ENCODE peak calls at places on chromosomes 6 and 20, in ten cellular contexts. J is astrocyte of the cerebellum, G is MM.1S, Y is IMR-90, U is fibroblast of pulmonary artery, W is NB4, P is colonic mucosa, C is astrocyte of the spinal cord, K is kidney epithelial cell, M is HFF-Myc. H is an unnamed sample.

GRCh38 chr6:28769626-28770402 is 154.0 kb downstream of the TRIM27 start:
- DNase-seq in K (peak), W (peak), G (no peak), Y (peak), M (no peak), J (no peak), C (peak), U (peak), P (no peak), H (no peak)

GRCh38 chr6:39137235-39137634 is 22.2 kb upstream of the SAYSD1 start:
- DNase-seq in M (peak), J (peak), U (peak), W (peak), G (peak), Y (peak), P (peak), K (peak), C (peak), H (peak)

GRCh38 chr6:150169609-150170008 is 26.8 kb downstream of the PPP1R14C start:
- DNase-seq in M (no peak), U (peak), K (no peak), Y (peak), J (peak), G (no peak), C (peak), P (no peak), W (peak), H (no peak)

GRCh38 chr20:37816726-37817125 is 86.2 kb upstream of the VSTM2L start:
- DNase-seq in U (no peak), J (no peak), P (no peak), W (no peak), C (no peak), K (no peak), G (no peak), M (no peak), Y (peak), H (no peak)

GRCh38 chr6:114342086-114342825 is 567 bp downstream of the HS3ST5 start:
- DNase-seq in W (no peak), M (no peak), C (no peak), G (peak), P (peak), J (no peak), U (no peak), K (no peak), Y (no peak), H (peak)

GRCh38 chr20:17558154-17558940 is 11.5 kb upstream of the DSTN start:
- DNase-seq in M (peak), P (peak), K (no peak), Y (peak), G (no peak), J (no peak), U (peak), W (peak), C (peak), H (no peak)

GRCh38 chr20:24489631-24490260 is 20.3 kb downstream of the SYNDIG1 start:
- DNase-seq in C (no peak), J (no peak), P (no peak), K (no peak), G (no peak), U (no peak), W (no peak), M (no peak), Y (no peak), H (no peak)

GRCh38 chr20:59770270-59770669 is 163.2 kb downstream of the SYCP2 start:
- DNase-seq in K (no peak), C (no peak), J (no peak), U (no peak), M (no peak), G (no peak), Y (no peak), P (no peak), W (peak), H (no peak)

GRCh38 chr20:57399587-57400261 is 8.5 kb downstream of the RBM38 start:
- DNase-seq in C (no peak), J (no peak), P (no peak), K (no peak), M (no peak), G (peak), W (no peak), U (no peak), Y (peak), H (no peak)

GRCh38 chr20:25408170-25408547 is 686 bp downstream of the GINS1 start:
- DNase-seq in P (no peak), U (no peak), C (no peak), W (peak), Y (no peak), M (no peak), K (no peak), G (no peak), J (no peak), H (no peak)

GRCh38 chr20:54061106-54061881 is 9.1 kb downstream of the BCAS1 start:
- DNase-seq in G (no peak), J (peak), W (no peak), Y (peak), P (no peak), M (no peak), K (no peak), C (no peak), U (peak), H (no peak)

GRCh38 chr6:137013031-137013430 is 31.7 kb downstream of the IL20RA start:
- DNase-seq in C (peak), M (no peak), W (no peak), P (no peak), G (no peak), Y (no peak), U (no peak), J (no peak), K (no peak), H (no peak)

GRCh38 chr6:138404666-138405337 is 779 bp downstream of the HEBP2 start:
- DNase-seq in G (no peak), P (peak), J (no peak), Y (no peak), U (no peak), C (peak), W (peak), M (no peak), K (no peak), H (peak)

GRCh38 chr20:7458459-7458858 is 481.8 kb downstream of the HAO1 start:
- DNase-seq in W (no peak), K (no peak), G (no peak), J (no peak), C (no peak), Y (no peak), U (no peak), P (no peak), M (no peak), H (no peak)

GRCh38 chr6:14706378-14706929 is 539.4 kb upstream of the JARID2 start:
- DNase-seq in G (no peak), C (peak), K (peak), U (peak), M (peak), Y (peak), J (peak), W (peak), P (no peak), H (no peak)

GRCh38 chr20:38658879-38659612 is 57.4 kb downstream of the ARHGAP40 start:
- DNase-seq in K (no peak), M (no peak), Y (no peak), G (peak), U (peak), J (no peak), W (no peak), P (no peak), C (no peak), H (no peak)

GRCh38 chr20:63124782-63125580 is 91.0 kb downstream of the YTHDF1 start:
- DNase-seq in P (no peak), K (no peak), W (no peak), J (no peak), Y (no peak), G (no peak), U (no peak), M (no peak), C (no peak), H (peak)

GRCh38 chr20:55882922-55883321 is 122.4 kb downstream of the CBLN4 start:
- DNase-seq in M (no peak), P (peak), G (no peak), C (no peak), W (no peak), J (no peak), U (no peak), Y (no peak), K (no peak), H (no peak)

GRCh38 chr6:87174078-87174579 is 18.8 kb downstream of the ZNF292 start:
- DNase-seq in K (no peak), M (no peak), C (no peak), Y (no peak), P (no peak), G (peak), W (no peak), J (no peak), U (no peak), H (no peak)

GRCh38 chr20:38325167-38325566 is 21.1 kb upstream of the LBP start:
- DNase-seq in M (no peak), U (no peak), C (no peak), W (no peak), Y (no peak), P (no peak), G (peak), J (no peak), K (no peak), H (no peak)

GRCh38 chr20:25066386-25066785 is 8.4 kb upstream of the ACSS1 start:
- DNase-seq in M (no peak), G (no peak), P (no peak), W (no peak), Y (no peak), K (no peak), U (peak), C (no peak), J (no peak), H (no peak)

GRCh38 chr20:34834459-34834893 is 9.0 kb upstream of the NCOA6 start:
- DNase-seq in W (peak), J (peak), C (peak), Y (peak), K (no peak), M (no peak), P (no peak), U (peak), G (peak), H (peak)

GRCh38 chr6:14796974-14797762 is 448.7 kb upstream of the JARID2 start:
- DNase-seq in C (no peak), P (no peak), J (no peak), U (peak), K (no peak), Y (peak), W (peak), M (no peak), G (no peak), H (no peak)

GRCh38 chr6:122832515-122833228 is 43.6 kb downstream of the SMPDL3A start:
- DNase-seq in J (no peak), P (no peak), W (no peak), M (no peak), K (no peak), C (no peak), G (no peak), Y (no peak), U (no peak), H (no peak)

GRCh38 chr6:41626917-41627316 is 11.4 kb upstream of the MDFI start:
- DNase-seq in G (no peak), U (peak), J (no peak), W (no peak), M (no peak), Y (no peak), K (no peak), P (no peak), C (no peak), H (no peak)

GRCh38 chr20:34527016-34527415 is 10.8 kb downstream of the DYNLRB1 start:
- DNase-seq in P (no peak), U (no peak), J (no peak), K (no peak), W (no peak), M (no peak), G (no peak), C (no peak), Y (no peak), H (no peak)

GRCh38 chr20:41047975-41048305 is 19.3 kb downstream of the TOP1 start:
- DNase-seq in K (no peak), U (peak), M (no peak), W (peak), G (peak), P (no peak), Y (no peak), C (peak), J (no peak), H (no peak)

GRCh38 chr20:62303327-62304226 is 780 bp downstream of the ADRM1 start:
- DNase-seq in C (peak), M (no peak), P (peak), K (no peak), W (peak), J (no peak), U (no peak), G (peak), Y (no peak), H (peak)

GRCh38 chr20:57398901-57399535 is 7.8 kb downstream of the RBM38 start:
- DNase-seq in P (no peak), C (no peak), Y (no peak), M (no peak), U (no peak), K (no peak), J (no peak), W (no peak), G (no peak), H (no peak)

GRCh38 chr20:56439784-56440291 is 27.8 kb downstream of the CASS4 start:
- DNase-seq in U (peak), M (peak), J (peak), K (peak), Y (peak), G (no peak), C (peak), P (no peak), W (peak), H (peak)

GRCh38 chr20:3749689-3750639 is 17.5 kb downstream of the HSPA12B start:
- DNase-seq in W (peak), G (no peak), J (no peak), P (no peak), U (no peak), Y (no peak), C (no peak), M (no peak), K (no peak), H (peak)

GRCh38 chr20:289693-290080 is 863 bp downstream of the C20orf96 start:
- DNase-seq in W (no peak), U (no peak), G (no peak), K (no peak), J (no peak), M (no peak), P (no peak), C (no peak), Y (no peak), H (no peak)

GRCh38 chr6:37074053-37074827 is 68.8 kb downstream of the FGD2 start:
- DNase-seq in K (no peak), G (no peak), P (no peak), C (no peak), Y (peak), U (peak), J (no peak), W (no peak), M (no peak), H (no peak)

GRCh38 chr6:44028767-44029166 is 98.5 kb downstream of the MRPL14 start:
- DNase-seq in G (no peak), M (no peak), W (no peak), K (no peak), U (peak), C (no peak), J (no peak), P (no peak), Y (no peak), H (no peak)
- TF ChIP-seq CTCF in G (no peak), M (peak), W (no peak), K (peak), U (peak), C (peak), J (peak), P (no peak), Y (peak), H (no peak)

DNA sequence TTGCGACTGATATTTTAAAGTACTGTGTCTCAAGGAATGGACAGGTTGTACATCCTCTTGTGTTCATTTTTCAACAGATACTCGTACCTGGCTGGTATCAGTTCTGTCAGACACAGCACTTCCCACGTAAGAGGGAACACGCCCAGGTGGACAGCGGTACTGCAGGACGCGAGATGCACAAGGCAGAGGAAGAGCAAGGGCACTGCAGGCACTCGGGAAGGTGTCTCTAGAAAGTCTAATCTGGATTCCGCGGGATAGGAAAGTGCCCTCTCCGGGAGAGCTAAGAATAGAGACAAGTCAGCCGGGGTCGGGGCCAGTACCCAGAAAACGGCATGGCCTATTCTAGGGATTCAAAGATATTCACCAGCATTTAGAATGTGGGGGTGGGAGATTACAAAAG is 94.2 kb upstream of the MBOAT1 start:
- DNase-seq in M (no peak), W (no peak), C (no peak), Y (no peak), J (no peak), P (no peak), K (no peak), G (no peak), U (no peak), H (no peak)
- TF ChIP-seq CTCF in M (no peak), W (no peak), C (no peak), Y (no peak), J (no peak), P (no peak), K (no peak), G (no peak), U (no peak), H (no peak)

GRCh38 chr6:33959661-33960344 is 156.0 kb upstream of the MLN start:
- DNase-seq in Y (no peak), W (no peak), P (no peak), U (no peak), G (no peak), M (no peak), C (no peak), K (no peak), J (no peak), H (no peak)

GRCh38 chr6:33960345-33961313 is 156.8 kb upstream of the MLN start:
- DNase-seq in U (no peak), Y (no peak), K (no peak), J (no peak), C (no peak), M (no peak), P (no peak), W (no peak), G (no peak), H (no peak)

GRCh38 chr6:33957391-33958207 is 153.8 kb upstream of the MLN start:
- DNase-seq in U (no peak), Y (no peak), P (no peak), G (no peak), W (no peak), C (no peak), J (no peak), K (no peak), M (no peak), H (no peak)

GRCh38 chr6:33958208-33958862 is 154.5 kb upstream of the MLN start:
- DNase-seq in U (no peak), W (peak), J (no peak), G (no peak), Y (no peak), C (no peak), P (peak), M (no peak), K (no peak), H (no peak)

GRCh38 chr6:33958863-33959651 is 155.3 kb upstream of the MLN start:
- DNase-seq in Y (no peak), P (no peak), K (no peak), J (no peak), U (no peak), W (no peak), M (no peak), C (no peak), G (no peak), H (no peak)
- TF ChIP-seq CTCF in Y (no peak), P (no peak), K (no peak), J (no peak), U (no peak), W (no peak), M (no peak), C (no peak), G (no peak), H (no peak)

GRCh38 chr6:81838724-81839425 is 86.4 kb upstream of the TENT5A start:
- DNase-seq in Y (no peak), M (no peak), G (no peak), K (no peak), C (no peak), J (no peak), P (no peak), U (no peak), W (peak), H (no peak)
- TF ChIP-seq CTCF in Y (no peak), M (no peak), G (no peak), K (no peak), C (no peak), J (no peak), P (no peak), U (no peak), W (no peak), H (no peak)

GRCh38 chr6:23754197-23754596 is 371.8 kb upstream of the NRSN1 start:
- DNase-seq in M (no peak), Y (no peak), U (no peak), K (no peak), P (no peak), W (no peak), G (no peak), C (no peak), J (no peak), H (no peak)
- TF ChIP-seq CTCF in M (no peak), Y (no peak), U (no peak), K (no peak), P (no peak), W (no peak), G (peak), C (peak), J (no peak), H (no peak)

GRCh38 chr6:26092443-26092842 is 5.2 kb downstream of the HFE start:
- DNase-seq in P (no peak), U (no peak), K (no peak), C (no peak), G (no peak), Y (no peak), J (no peak), M (no peak), W (peak), H (no peak)

GRCh38 chr6:26088344-26088743 is 1.1 kb downstream of the HFE start:
- DNase-seq in W (no peak), C (peak), Y (no peak), J (no peak), K (no peak), M (no peak), U (peak), P (no peak), G (no peak), H (no peak)

GRCh38 chr6:26086214-26086613 is 1.0 kb upstream of the HFE start:
- DNase-seq in J (no peak), C (no peak), M (no peak), Y (no peak), K (no peak), G (no peak), U (no peak), P (no peak), W (no peak), H (no peak)

GRCh38 chr6:26089272-26089671 is 2.0 kb downstream of the HFE start:
- DNase-seq in K (no peak), W (no peak), Y (no peak), U (peak), G (no peak), P (no peak), M (no peak), J (no peak), C (no peak), H (no peak)

GRCh38 chr6:26087284-26088115 is at the start of gene HFE:
- DNase-seq in Y (peak), J (no peak), P (peak), M (peak), U (peak), W (peak), K (no peak), C (peak), G (no peak), H (peak)
- TF ChIP-seq CTCF in Y (no peak), J (no peak), P (no peak), M (peak), U (peak), W (no peak), K (no peak), C (no peak), G (no peak), H (no peak)

GRCh38 chr6:73752943-73753342 is 56.9 kb downstream of the CD109 start:
- DNase-seq in G (no peak), Y (no peak), K (no peak), J (no peak), M (no peak), W (no peak), P (no peak), U (no peak), C (no peak), H (no peak)

GRCh38 chr6:73743556-73743955 is 47.6 kb downstream of the CD109 start:
- DNase-seq in K (no peak), G (no peak), M (no peak), Y (peak), J (no peak), U (no peak), C (no peak), P (no peak), W (no peak), H (no peak)

GRCh38 chr6:73742433-73742832 is 46.4 kb downstream of the CD109 start:
- DNase-seq in P (no peak), K (no peak), G (no peak), M (no peak), J (no peak), C (no peak), W (no peak), Y (no peak), U (no peak), H (no peak)

GRCh38 chr6:73746776-73747175 is 50.8 kb downstream of the CD109 start:
- DNase-seq in P (no peak), K (no peak), W (no peak), C (peak), M (no peak), Y (peak), G (no peak), U (peak), J (peak), H (no peak)

DNA sequence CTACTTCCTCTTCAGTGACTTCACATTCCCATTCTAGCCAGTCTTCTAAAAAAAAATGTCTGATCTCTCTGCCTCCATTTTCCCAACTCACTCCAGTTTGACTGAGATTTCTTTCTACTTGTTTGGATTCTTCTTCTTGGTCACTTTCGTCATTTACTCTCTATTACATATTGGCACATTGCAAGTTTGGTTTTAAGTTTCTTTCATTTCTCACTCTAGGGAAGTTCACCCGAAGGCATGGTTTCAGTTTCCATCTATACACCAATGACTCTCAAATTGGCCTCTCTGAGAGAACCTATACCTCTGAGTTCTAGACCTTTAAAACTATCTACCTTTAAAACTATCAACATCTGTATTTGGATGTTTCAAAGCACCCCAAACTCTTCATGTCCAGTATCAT is 51.3 kb downstream of the CD109 start:
- DNase-seq in C (no peak), M (no peak), G (peak), P (no peak), W (no peak), K (no peak), Y (no peak), U (no peak), J (no peak), H (no peak)
- TF ChIP-seq CTCF in C (no peak), M (no peak), G (no peak), P (no peak), W (no peak), K (no peak), Y (no peak), U (no peak), J (no peak), H (no peak)